ENCODE peak calls at places on chromosomes 1 and 21, in seven cellular contexts. N is adipocyte, O is kidney, S is adrenal gland, W is heart left ventricle, U is neuronal stem cell, K is body of pancreas. I is an unnamed sample. For H3K36me3, the result is how much of the 10 kb centered on the place peaks cover.

GRCh38 chr1:206854401-206855129 is 10.9 kb upstream of the IL20 start:
- DNase-seq in K (peak), S (no peak), N (no peak), U (no peak), W (no peak), O (no peak), I (no peak)

GRCh38 chr1:69569281-69569970 is 1.7 kb downstream of the LRRC7 start:
- DNase-seq in U (peak), O (peak), S (no peak), W (no peak), N (peak), K (no peak), I (no peak)

GRCh38 chr1:206117151-206117948 is at the start of gene AVPR1B:
- DNase-seq in U (peak), N (peak), S (no peak), W (peak), K (peak), O (peak), I (peak)

GRCh38 chr1:39933956-39934941 is 20.7 kb upstream of the MFSD2A start:
- DNase-seq in K (peak), U (no peak), S (peak), W (peak), O (peak), N (peak), I (peak)

GRCh38 chr1:234062166-234062565 is 157.7 kb downstream of the SLC35F3 start:
- DNase-seq in S (no peak), K (no peak), O (no peak), U (no peak), W (no peak), N (no peak), I (no peak)

GRCh38 chr1:58412071-58412580 is 134.4 kb downstream of the OMA1 start:
- DNase-seq in W (no peak), O (no peak), U (no peak), K (no peak), N (peak), S (no peak), I (no peak)

GRCh38 chr1:17148950-17149608 is 29.8 kb upstream of the PADI2 start:
- DNase-seq in K (no peak), S (no peak), W (no peak), N (no peak), O (no peak), U (no peak), I (no peak)

GRCh38 chr1:56031011-56031410 is 548.4 kb downstream of the PLPP3 start:
- DNase-seq in O (no peak), S (no peak), U (no peak), K (no peak), N (no peak), W (no peak), I (no peak)

GRCh38 chr21:45109831-45110492 is 35.6 kb downstream of the ADARB1 start:
- DNase-seq in U (no peak), O (no peak), S (no peak), K (peak), N (no peak), W (no peak), I (no peak)

GRCh38 chr1:239816090-239816812 is 275.4 kb upstream of the FMN2 start:
- DNase-seq in S (peak), O (no peak), W (no peak), K (peak), U (no peak), N (peak), I (peak)

GRCh38 chr21:25107708-25108107 is 499.6 kb downstream of the MRPL39 start:
- DNase-seq in U (no peak), O (no peak), N (peak), K (no peak), W (no peak), S (no peak), I (no peak)

GRCh38 chr1:227541129-227541528 is 22.2 kb upstream of the ZNF678 start:
- DNase-seq in W (no peak), U (no peak), N (no peak), O (peak), K (no peak), S (no peak), I (no peak)
- H3K4me3 ChIP-seq in W (no peak), U (no peak), N (no peak), O (peak), K (no peak), S (no peak), I (no peak)

DNA sequence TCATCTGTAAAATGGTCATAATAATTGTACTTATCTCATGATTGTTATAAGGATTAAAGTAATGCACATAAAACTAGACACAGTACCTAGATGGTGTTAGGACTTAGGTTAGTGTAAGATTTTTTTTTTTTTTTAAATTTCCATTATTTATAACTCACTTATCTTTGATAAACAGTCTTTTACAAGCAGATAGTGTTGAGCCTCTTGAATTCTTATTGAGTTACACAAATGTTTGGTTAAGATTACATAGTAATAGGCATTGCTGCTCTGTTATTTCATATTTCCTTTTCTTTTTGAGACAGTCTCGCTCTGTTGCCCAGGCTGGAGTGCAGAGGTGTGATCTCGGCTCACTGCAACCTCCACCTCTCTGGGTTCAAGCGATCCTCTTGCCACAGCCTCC is 15.4 kb downstream of the MRPS6 start:
- DNase-seq in U (no peak), K (no peak), S (no peak), W (no peak), O (no peak), N (no peak), I (no peak)
- H3K36me3 ChIP-seq in U (under half), K (under half), S (under half), W (under half), O (under half), N (under half), I (under half)

GRCh38 chr1:21701401-21701800 is 32.2 kb upstream of the RAP1GAP start:
- DNase-seq in U (no peak), K (no peak), O (no peak), W (no peak), S (no peak), N (no peak), I (no peak)
- H3K4me3 ChIP-seq in U (no peak), K (no peak), O (no peak), W (no peak), S (no peak), N (no peak), I (no peak)

GRCh38 chr1:32276328-32276727 is 15.6 kb upstream of the HDAC1 start:
- DNase-seq in N (no peak), O (no peak), K (no peak), U (no peak), W (no peak), S (no peak), I (no peak)
- H3K36me3 ChIP-seq in N (under half), O (under half), K (under half), U (under half), W (under half), S (under half), I (under half)